ENCODE peak calls at places on chromosomes 16 and 17, in four cellular contexts. E is A549, R is HepG2, P is K562. C is an unnamed sample.

GRCh38 chr16:27430923-27431484 is 29.0 kb downstream of the IL21R start:
- DNase-seq in E (no peak), R (no peak), P (peak), C (peak)

GRCh38 chr16:58118801-58119508 is 10.2 kb downstream of the CFAP20 start:
- DNase-seq in P (no peak), E (no peak), R (no peak), C (no peak)

GRCh38 chr17:3037259-3037658 is 26.1 kb downstream of the OR1D5 start:
- DNase-seq in R (no peak), E (no peak), P (no peak), C (no peak)

GRCh38 chr16:59605706-59606105 is 871.6 kb upstream of the GOT2 start:
- DNase-seq in P (no peak), R (no peak), E (no peak), C (no peak)

GRCh38 chr17:34135841-34136240 is 119.2 kb upstream of the CCL2 start:
- DNase-seq in P (no peak), R (no peak), E (no peak), C (no peak)

GRCh38 chr17:82931696-82932060 is 91.9 kb upstream of the ZNF750 start:
- DNase-seq in P (no peak), R (no peak), E (no peak), C (no peak)

GRCh38 chr17:5899496-5900195 is 170.5 kb upstream of the WSCD1 start:
- DNase-seq in E (no peak), R (no peak), P (no peak), C (no peak)

GRCh38 chr17:68176770-68177169 is 71.1 kb upstream of the AMZ2 start:
- DNase-seq in P (no peak), R (no peak), E (no peak), C (no peak)

GRCh38 chr17:45221081-45221996 is at the start of gene FMNL1:
- DNase-seq in E (no peak), R (no peak), P (peak), C (no peak)

GRCh38 chr16:78483124-78483992 is 383.9 kb downstream of the WWOX start:
- DNase-seq in R (peak), E (no peak), P (no peak), C (no peak)

GRCh38 chr16:31327675-31328225 is 27.2 kb upstream of the ITGAX start:
- DNase-seq in R (no peak), E (no peak), P (peak), C (no peak)

GRCh38 chr16:71426069-71426879 is 15.6 kb downstream of the TLE7 start:
- DNase-seq in R (peak), E (peak), P (peak), C (peak)

GRCh38 chr17:75313941-75314550 is 24.8 kb upstream of the SLC25A19 start:
- DNase-seq in R (peak), P (no peak), E (no peak), C (no peak)

GRCh38 chr16:67277294-67277998 is 1.9 kb upstream of the PLEKHG4 start:
- DNase-seq in R (peak), E (peak), P (peak), C (no peak)

GRCh38 chr17:10050597-10051101 is 145.6 kb upstream of the RCVRN start:
- DNase-seq in R (no peak), P (no peak), E (no peak), C (no peak)

GRCh38 chr16:30052671-30053372 is 12.7 kb upstream of the ALDOA start:
- DNase-seq in P (peak), R (peak), E (peak), C (no peak)

GRCh38 chr17:82078433-82078832 is 12.8 kb upstream of the DUS1L start:
- DNase-seq in R (no peak), E (no peak), P (no peak), C (no peak)

GRCh38 chr16:81921415-81921814 is 89.9 kb downstream of the SDR42E1 start:
- DNase-seq in E (no peak), P (no peak), R (no peak), C (no peak)

GRCh38 chr17:43878260-43879082 is 28.9 kb downstream of the MPP2 start:
- DNase-seq in E (peak), P (peak), R (peak), C (peak)

GRCh38 chr16:86064431-86065250 is 165.7 kb downstream of the IRF8 start:
- DNase-seq in E (no peak), P (no peak), R (no peak), C (no peak)

GRCh38 chr16:14585287-14585686 is 44.8 kb downstream of the PARN start:
- DNase-seq in P (no peak), E (no peak), R (no peak), C (no peak)

GRCh38 chr16:58196898-58197313 is 1.0 kb downstream of the CSNK2A2 start:
- DNase-seq in R (no peak), E (no peak), P (no peak), C (no peak)

GRCh38 chr16:87965973-87966667 is 14.9 kb downstream of the BANP start:
- DNase-seq in R (no peak), E (no peak), P (no peak), C (no peak)
- TF ChIP-seq RNF2 in R (no peak), E (no peak), P (no peak), C (no peak)

GRCh38 chr16:17296412-17296811 is 174.3 kb downstream of the XYLT1 start:
- DNase-seq in E (no peak), R (no peak), P (no peak), C (no peak)

GRCh38 chr16:17294856-17295255 is 175.9 kb downstream of the XYLT1 start:
- DNase-seq in P (no peak), E (no peak), R (no peak), C (no peak)

GRCh38 chr16:17298238-17298637 is 172.5 kb downstream of the XYLT1 start:
- DNase-seq in P (no peak), R (no peak), E (no peak), C (no peak)

GRCh38 chr16:17293813-17294558 is 176.8 kb downstream of the XYLT1 start:
- DNase-seq in R (no peak), E (no peak), P (no peak), C (no peak)

GRCh38 chr16:17295948-17296347 is 174.8 kb downstream of the XYLT1 start:
- DNase-seq in P (no peak), E (no peak), R (no peak), C (no peak)
- TF ChIP-seq RNF2 in P (no peak), E (no peak), R (no peak), C (no peak)

DNA sequence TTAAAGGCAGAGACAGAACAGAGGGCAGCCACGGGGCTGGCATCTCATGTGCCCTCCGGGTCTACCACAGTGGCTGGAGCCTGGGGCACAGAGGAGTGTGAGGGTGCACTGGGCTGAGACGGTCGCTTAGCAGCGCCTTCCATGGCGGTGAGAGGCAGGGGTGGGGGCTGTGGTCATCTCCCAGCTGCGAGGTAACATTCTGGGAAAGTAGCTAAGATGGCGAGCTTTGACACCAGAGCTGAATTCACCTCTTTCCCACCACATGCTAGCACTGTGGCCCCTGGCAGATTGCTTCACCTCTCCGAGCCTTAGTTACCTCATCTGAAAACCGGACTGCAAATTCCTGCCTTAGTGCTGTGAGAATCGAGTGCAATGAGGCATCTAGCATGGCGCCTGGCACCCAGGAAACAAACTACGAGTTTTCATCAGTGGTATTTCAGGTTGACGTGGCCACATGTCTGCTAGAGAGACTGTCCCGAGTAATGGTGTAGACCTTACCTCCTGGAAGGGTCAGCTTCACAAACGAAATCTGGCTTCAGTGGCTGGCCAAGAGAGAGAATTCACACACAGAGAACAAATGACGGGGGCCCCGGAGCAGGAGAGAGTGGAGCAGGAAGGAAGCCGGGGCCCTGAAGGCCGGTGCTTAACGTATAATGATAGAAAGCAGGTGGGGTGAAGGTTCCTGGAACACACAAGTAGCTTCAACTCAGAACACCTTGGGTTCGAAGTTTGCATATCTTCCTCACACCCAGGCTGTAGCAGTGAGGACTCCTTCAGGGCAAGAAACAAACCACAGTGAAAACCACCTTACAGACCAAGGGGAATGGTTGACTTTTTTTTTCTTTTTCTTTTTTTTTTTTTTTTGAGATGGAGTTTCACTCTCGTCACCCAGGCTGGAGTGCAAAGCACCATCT is 63.9 kb upstream of the RPH3AL start:
- DNase-seq in P (no peak), R (no peak), E (no peak), C (no peak)
- TF ChIP-seq RNF2 in P (no peak), R (no peak), E (no peak), C (no peak)

DNA sequence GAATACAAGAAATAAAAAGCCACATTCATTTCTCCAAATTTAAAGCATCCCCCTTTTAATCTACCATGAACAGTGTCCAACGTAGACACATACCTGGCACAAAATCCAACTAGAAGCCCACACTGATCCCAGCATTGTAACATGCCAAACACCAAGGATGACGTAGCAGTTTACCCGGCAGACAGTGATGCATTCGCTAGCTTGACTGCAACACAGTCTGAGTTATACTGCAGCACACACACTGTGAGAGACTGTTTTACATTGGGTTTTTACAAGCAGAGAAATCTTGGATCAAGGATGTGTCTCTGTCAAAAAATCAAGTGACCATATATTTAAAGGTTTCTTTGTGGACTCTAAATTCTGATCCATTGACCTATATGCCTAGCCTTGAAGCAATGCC is 74.5 kb upstream of the C17orf78 start:
- DNase-seq in P (no peak), R (no peak), E (peak), C (no peak)
- TF ChIP-seq RNF2 in P (no peak), R (no peak), E (no peak), C (no peak)

GRCh38 chr17:39092672-39093250 is 58.7 kb downstream of the PLXDC1 start:
- DNase-seq in R (no peak), E (no peak), P (no peak), C (no peak)
- TF ChIP-seq RNF2 in R (no peak), E (no peak), P (no peak), C (no peak)